ENCODE peak calls at places on chromosomes 11 and 22, in five cellular contexts. R is HEK293T, P is H54, X is GM04504, F is Ammon's horn. L is an unnamed sample.

GRCh38 chr11:2752204-2752772 is 52.5 kb upstream of the KCNQ1OT1 start:
- DNase-seq in R (no peak), P (peak), X (no peak), F (no peak), L (no peak)

GRCh38 chr11:57801185-57801490 is 39.5 kb downstream of the CTNND1 start:
- DNase-seq in R (no peak), P (no peak), X (no peak), F (no peak), L (no peak)

GRCh38 chr22:39138357-39138997 is 14.0 kb downstream of the CBX7 start:
- DNase-seq in R (no peak), P (no peak), X (no peak), F (no peak), L (no peak)

GRCh38 chr11:76459299-76459698 is 14.5 kb downstream of the EMSY start:
- DNase-seq in R (peak), P (no peak), X (no peak), F (no peak), L (no peak)

GRCh38 chr11:58505849-58506248 is 2.1 kb downstream of the OR5B21 start:
- DNase-seq in R (no peak), P (no peak), X (no peak), F (no peak), L (no peak)

GRCh38 chr11:66996609-66997273 is 21.6 kb downstream of the C11orf86 start:
- DNase-seq in R (no peak), P (no peak), X (no peak), F (no peak), L (no peak)

GRCh38 chr11:43920598-43921419 is 21.6 kb upstream of the C11orf96 start:
- DNase-seq in R (no peak), P (peak), X (peak), F (no peak), L (no peak)

GRCh38 chr11:32154275-32154674 is 63.4 kb downstream of the RCN1 start:
- DNase-seq in R (no peak), P (no peak), X (no peak), F (no peak), L (no peak)

GRCh38 chr22:34975721-34976120 is 90.2 kb upstream of the ISX start:
- DNase-seq in R (no peak), P (no peak), X (no peak), F (no peak), L (no peak)

GRCh38 chr11:93921695-93922468 is 71.5 kb upstream of the VSTM5 start:
- DNase-seq in R (peak), P (peak), X (peak), F (peak), L (peak)

GRCh38 chr11:114942207-114942606 is 263.9 kb downstream of the NXPE2 start:
- DNase-seq in R (no peak), P (no peak), X (no peak), F (no peak), L (no peak)

GRCh38 chr22:37270928-37271650 is 11.2 kb upstream of the CYTH4 start:
- DNase-seq in R (no peak), P (no peak), X (no peak), F (peak), L (no peak)

GRCh38 chr11:117984471-117984870 is 1.7 kb upstream of the IL10RA start:
- DNase-seq in R (no peak), P (no peak), X (no peak), F (no peak), L (no peak)

GRCh38 chr22:39894554-39895092 is 1.1 kb upstream of the ENTHD1 start:
- DNase-seq in R (no peak), P (no peak), X (no peak), F (no peak), L (no peak)

GRCh38 chr11:45267660-45268340 is 18.3 kb downstream of the SYT13 start:
- DNase-seq in R (no peak), P (no peak), X (no peak), F (no peak), L (no peak)

GRCh38 chr11:16928052-16928451 is 86.2 kb downstream of the PLEKHA7 start:
- DNase-seq in R (no peak), P (no peak), X (no peak), F (no peak), L (no peak)

GRCh38 chr22:49332691-49333090 is 495.0 kb downstream of the BRD1 start:
- DNase-seq in R (no peak), P (no peak), X (no peak), F (no peak), L (no peak)

GRCh38 chr11:15523576-15523975 is 408.9 kb downstream of the INSC start:
- DNase-seq in R (peak), P (no peak), X (no peak), F (no peak), L (no peak)

GRCh38 chr22:33129621-33130020 is 71.4 kb upstream of the SYN3 start:
- DNase-seq in R (no peak), P (no peak), X (no peak), F (no peak), L (no peak)

GRCh38 chr11:119373917-119374631 is 7.4 kb downstream of the USP2 start:
- DNase-seq in R (peak), P (no peak), X (peak), F (peak), L (peak)

GRCh38 chr11:130911306-130911705 is 5.0 kb downstream of the SNX19 start:
- DNase-seq in R (no peak), P (no peak), X (no peak), F (no peak), L (no peak)

GRCh38 chr11:65366340-65366773 is 11.8 kb downstream of the TIGD3 start:
- DNase-seq in R (peak), P (no peak), X (peak), F (peak), L (peak)

GRCh38 chr11:64459016-64459415 is 100.1 kb downstream of the RPS6KA4 start:
- DNase-seq in R (no peak), P (no peak), X (no peak), F (no peak), L (no peak)

GRCh38 chr11:110497204-110497987 is 67.6 kb downstream of the FDX1 start:
- DNase-seq in R (no peak), P (no peak), X (no peak), F (peak), L (no peak)

GRCh38 chr11:7577226-7577882 is 63.6 kb downstream of the PPFIBP2 start:
- DNase-seq in R (no peak), P (no peak), X (no peak), F (peak), L (peak)

GRCh38 chr22:49767355-49768062 is 60.2 kb downstream of the BRD1 start:
- DNase-seq in R (peak), P (peak), X (peak), F (no peak), L (no peak)

GRCh38 chr11:114296979-114297372 is 777 bp downstream of the NNMT start:
- DNase-seq in R (no peak), P (no peak), X (no peak), F (no peak), L (no peak)

GRCh38 chr11:47950396-47950795 is 30.0 kb upstream of the PTPRJ start:
- DNase-seq in R (no peak), P (no peak), X (no peak), F (no peak), L (no peak)

GRCh38 chr11:10454506-10454901 is 560 bp upstream of the AMPD3 start:
- DNase-seq in R (no peak), P (no peak), X (no peak), F (no peak), L (no peak)

GRCh38 chr11:34346551-34346950 is 11.3 kb downstream of the ABTB2 start:
- DNase-seq in R (no peak), P (no peak), X (no peak), F (no peak), L (no peak)

L was measured in globus pallidus.